ENCODE peak calls at places on chromosomes 11 and 22, in ten cellular contexts. Y is cardiac fibroblast; U is adrenal gland; Z is keratinocyte; X is OCI-LY7; W is GM06990; L is hepatocyte; K is CD8-positive, alpha-beta T cell; T is tibial artery; N is AG04449. S is an unnamed sample.

GRCh38 chr11:70073188-70073817 is 4.8 kb upstream of the ANO1 start:
- DNase-seq in Y (no peak), U (no peak), Z (no peak), X (no peak), W (no peak), L (no peak), K (no peak), T (no peak), N (no peak), S (peak)

GRCh38 chr11:92269021-92269420 is 44.4 kb downstream of the FAT3 start:
- DNase-seq in Y (peak), U (no peak), Z (no peak), X (no peak), W (no peak), L (peak), K (no peak), T (no peak), N (peak), S (no peak)

GRCh38 chr11:119615003-119615878 is 113.8 kb downstream of the NECTIN1 start:
- DNase-seq in Y (peak), U (no peak), Z (peak), X (peak), W (no peak), L (peak), K (no peak), T (no peak), N (peak), S (no peak)

GRCh38 chr11:61072316-61073109 is 29.8 kb upstream of the CD5 start:
- DNase-seq in Y (no peak), U (no peak), Z (no peak), X (no peak), W (no peak), L (no peak), K (no peak), T (peak), N (no peak), S (no peak)

GRCh38 chr11:75566763-75567279 is 4.8 kb downstream of the SERPINH1 start:
- DNase-seq in Y (no peak), U (peak), Z (no peak), X (no peak), W (no peak), L (no peak), K (no peak), T (no peak), N (no peak), S (no peak)

GRCh38 chr11:122791411-122791810 is 46.9 kb upstream of the CRTAM start:
- DNase-seq in Y (peak), U (no peak), Z (no peak), X (no peak), W (no peak), L (no peak), K (no peak), T (no peak), N (no peak), S (no peak)

GRCh38 chr22:50016308-50016987 is 3.9 kb upstream of the IL17REL start:
- DNase-seq in Y (no peak), U (no peak), Z (no peak), X (no peak), W (no peak), L (no peak), K (no peak), T (peak), N (no peak), S (no peak)

GRCh38 chr11:45894555-45895247 is 9.2 kb downstream of the MAPK8IP1 start:
- DNase-seq in Y (no peak), U (no peak), Z (no peak), X (no peak), W (no peak), L (no peak), K (no peak), T (no peak), N (no peak), S (no peak)

GRCh38 chr11:66337103-66337899 is 1.1 kb upstream of the RIN1 start:
- DNase-seq in Y (no peak), U (no peak), Z (no peak), X (no peak), W (no peak), L (no peak), K (no peak), T (no peak), N (no peak), S (peak)

GRCh38 chr11:73217131-73217809 is 811 bp upstream of the P2RY2 start:
- DNase-seq in Y (no peak), U (peak), Z (no peak), X (no peak), W (no peak), L (no peak), K (no peak), T (no peak), N (no peak), S (no peak)

GRCh38 chr22:39873963-39874362 is 19.6 kb downstream of the ENTHD1 start:
- DNase-seq in Y (no peak), U (no peak), Z (no peak), X (no peak), W (no peak), L (no peak), K (no peak), T (no peak), N (no peak), S (no peak)

GRCh38 chr11:111886844-111887243 is 7.5 kb downstream of the CFAP68 start:
- DNase-seq in Y (no peak), U (no peak), Z (no peak), X (no peak), W (no peak), L (no peak), K (no peak), T (no peak), N (no peak), S (no peak)

GRCh38 chr11:119934267-119934666 is 203.6 kb downstream of the TRIM29 start:
- DNase-seq in Y (no peak), U (no peak), Z (no peak), X (no peak), W (no peak), L (no peak), K (no peak), T (no peak), N (no peak), S (no peak)

GRCh38 chr11:57773026-57773598 is 11.5 kb downstream of the CTNND1 start:
- DNase-seq in Y (no peak), U (no peak), Z (no peak), X (no peak), W (no peak), L (no peak), K (no peak), T (no peak), N (no peak), S (no peak)

GRCh38 chr22:28923826-28924732 is 40.7 kb downstream of the ZNRF3 start:
- DNase-seq in Y (no peak), U (peak), Z (no peak), X (no peak), W (no peak), L (peak), K (no peak), T (no peak), N (no peak), S (no peak)

GRCh38 chr22:27531782-27532530 is 269.6 kb downstream of the MN1 start:
- DNase-seq in Y (peak), U (no peak), Z (no peak), X (no peak), W (no peak), L (peak), K (no peak), T (no peak), N (peak), S (no peak)

GRCh38 chr11:69383946-69384547 is 90.1 kb downstream of the MYEOV start:
- DNase-seq in Y (no peak), U (no peak), Z (no peak), X (no peak), W (no peak), L (no peak), K (no peak), T (peak), N (no peak), S (no peak)

GRCh38 chr11:104328514-104328912 is 164.6 kb upstream of the PDGFD start:
- DNase-seq in Y (no peak), U (no peak), Z (no peak), X (no peak), W (no peak), L (no peak), K (no peak), T (no peak), N (no peak), S (no peak)

GRCh38 chr11:12356944-12357655 is 20.3 kb upstream of the PARVA start:
- DNase-seq in Y (no peak), U (no peak), Z (no peak), X (no peak), W (no peak), L (no peak), K (no peak), T (no peak), N (no peak), S (no peak)

GRCh38 chr11:6249822-6250555 is 9.6 kb upstream of the CCKBR start:
- DNase-seq in Y (peak), U (peak), Z (peak), X (no peak), W (no peak), L (peak), K (no peak), T (peak), N (peak), S (no peak)

GRCh38 chr22:50292643-50293440 is 14.6 kb downstream of the PLXNB2 start:
- DNase-seq in Y (no peak), U (no peak), Z (no peak), X (peak), W (peak), L (no peak), K (no peak), T (no peak), N (no peak), S (no peak)

GRCh38 chr11:133906746-133907145 is 50.0 kb downstream of the IGSF9B start:
- DNase-seq in Y (no peak), U (no peak), Z (no peak), X (no peak), W (no peak), L (no peak), K (no peak), T (no peak), N (no peak), S (no peak)

GRCh38 chr11:12639388-12639787 is 34.8 kb upstream of the TEAD1 start:
- DNase-seq in Y (no peak), U (no peak), Z (no peak), X (no peak), W (no peak), L (no peak), K (no peak), T (no peak), N (no peak), S (no peak)

GRCh38 chr22:32932176-32932575 is 126.0 kb downstream of the SYN3 start:
- DNase-seq in Y (peak), U (no peak), Z (peak), X (no peak), W (no peak), L (no peak), K (no peak), T (no peak), N (peak), S (no peak)

GRCh38 chr11:13440100-13440855 is 22.7 kb downstream of the BTBD10 start:
- DNase-seq in Y (peak), U (peak), Z (no peak), X (no peak), W (no peak), L (peak), K (no peak), T (peak), N (peak), S (no peak)

GRCh38 chr22:45226681-45227186 is 14.0 kb downstream of the KIAA0930 start:
- DNase-seq in Y (peak), U (peak), Z (no peak), X (no peak), W (no peak), L (no peak), K (no peak), T (no peak), N (no peak), S (no peak)

GRCh38 chr22:32646476-32646875 is 155.0 kb upstream of the TIMP3 start:
- DNase-seq in Y (no peak), U (no peak), Z (no peak), X (no peak), W (no peak), L (no peak), K (no peak), T (no peak), N (no peak), S (no peak)

GRCh38 chr11:69636512-69636866 is 4.5 kb upstream of the CCND1 start:
- DNase-seq in Y (peak), U (peak), Z (no peak), X (no peak), W (no peak), L (peak), K (no peak), T (peak), N (no peak), S (peak)

GRCh38 chr22:48477031-48477721 is 1350.5 kb downstream of the BRD1 start:
- DNase-seq in Y (no peak), U (peak), Z (no peak), X (no peak), W (no peak), L (no peak), K (no peak), T (peak), N (no peak), S (no peak)

GRCh38 chr22:45499746-45500145 is 2.9 kb upstream of the FBLN1 start:
- DNase-seq in Y (no peak), U (no peak), Z (no peak), X (no peak), W (no peak), L (no peak), K (no peak), T (peak), N (no peak), S (peak)

GRCh38 chr11:122162095-122162494 is 46.1 kb upstream of the BLID start:
- DNase-seq in Y (peak), U (no peak), Z (no peak), X (no peak), W (no peak), L (no peak), K (no peak), T (no peak), N (no peak), S (no peak)

DNA sequence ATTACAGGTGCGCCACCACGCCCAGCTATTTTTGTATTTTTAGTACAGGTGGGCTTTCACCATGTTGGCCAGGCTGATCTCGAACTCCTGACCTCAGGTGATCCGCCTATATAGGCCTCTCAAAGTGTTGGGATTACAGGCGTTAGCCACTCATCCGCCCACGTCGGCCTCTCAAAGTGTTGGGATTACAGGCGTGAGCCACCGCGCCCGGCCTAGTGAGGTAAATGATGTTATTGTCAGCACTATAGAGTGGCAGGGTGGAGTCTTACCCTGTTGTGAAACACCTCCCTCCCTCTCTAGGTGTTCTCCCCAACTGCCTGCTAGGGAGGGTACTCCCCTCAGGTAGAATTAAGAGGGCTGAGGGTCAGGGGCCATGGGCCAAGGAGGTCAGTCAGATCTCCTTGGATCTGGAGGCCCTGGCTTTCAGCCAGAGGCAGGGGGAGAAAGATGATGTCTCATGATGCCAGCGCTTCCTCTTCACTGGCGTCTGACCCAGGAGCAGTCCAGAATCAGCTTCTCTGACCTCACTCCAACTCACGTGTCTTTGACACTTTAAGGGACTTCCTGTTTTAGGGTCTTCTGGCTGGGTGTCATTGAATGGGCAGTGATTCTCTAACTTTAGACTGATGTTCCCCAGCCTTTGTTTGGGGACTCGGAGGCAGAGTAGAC is 2.0 kb downstream of the GGA1 start:
- DNase-seq in Y (no peak), U (peak), Z (no peak), X (peak), W (no peak), L (no peak), K (no peak), T (no peak), N (no peak), S (peak)
- H3K4me3 ChIP-seq in Y (no peak), U (no peak), Z (no peak), X (peak), W (peak), L (no peak), K (no peak), T (no peak), N (no peak), S (no peak)

GRCh38 chr11:118353084-118353710 is 6.2 kb upstream of the UBE4A start:
- DNase-seq in Y (peak), U (no peak), Z (no peak), X (peak), W (no peak), L (peak), K (no peak), T (no peak), N (no peak), S (no peak)
- TF ChIP-seq CTCF in Y (peak), U (peak), Z (peak), X (peak), W (peak), L (peak), K (peak), T (peak), N (no peak), S (no peak)

DNA sequence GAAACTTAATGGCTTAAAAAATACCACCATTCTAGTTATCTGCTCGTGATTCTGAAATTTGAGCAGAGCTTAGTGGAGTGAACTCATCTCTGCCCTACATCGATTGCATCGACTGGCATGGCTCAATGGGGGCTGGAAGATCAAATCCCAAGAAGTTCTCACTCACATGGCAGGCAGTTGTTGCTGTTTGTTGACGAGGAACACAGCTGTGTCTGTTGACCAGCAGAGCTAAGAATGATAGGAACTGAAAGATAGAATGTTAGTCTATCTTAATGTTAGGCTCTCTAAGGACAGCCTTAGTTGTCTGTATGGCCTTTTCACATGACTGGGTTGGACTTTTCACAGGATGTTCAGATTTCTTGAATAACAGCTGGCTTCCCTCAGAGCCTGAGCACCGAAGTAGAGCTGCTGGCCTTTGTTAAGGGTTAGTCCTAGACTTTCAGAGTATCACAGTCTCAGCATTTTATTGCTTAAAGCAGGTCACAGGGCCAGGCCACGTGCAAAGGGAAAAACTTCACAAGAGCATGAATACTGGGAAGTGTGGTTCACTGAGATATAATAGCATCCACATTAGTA is 31.6 kb upstream of the IZUMO1R start:
- DNase-seq in Y (no peak), U (peak), Z (no peak), X (no peak), W (peak), L (no peak), K (no peak), T (no peak), N (no peak), S (no peak)
- H3K4me3 ChIP-seq in Y (no peak), U (no peak), Z (no peak), X (no peak), W (no peak), L (no peak), K (no peak), T (no peak), N (no peak), S (no peak)

GRCh38 chr11:100739636-100740035 is 52.5 kb downstream of the ARHGAP42 start:
- DNase-seq in Y (peak), U (peak), Z (no peak), X (no peak), W (no peak), L (peak), K (no peak), T (no peak), N (peak), S (no peak)

GRCh38 chr11:100732949-100733348 is 45.9 kb downstream of the ARHGAP42 start:
- DNase-seq in Y (no peak), U (no peak), Z (no peak), X (no peak), W (no peak), L (no peak), K (no peak), T (no peak), N (no peak), S (no peak)

GRCh38 chr11:100738701-100739100 is 51.6 kb downstream of the ARHGAP42 start:
- DNase-seq in Y (peak), U (no peak), Z (no peak), X (no peak), W (no peak), L (no peak), K (no peak), T (no peak), N (no peak), S (no peak)

GRCh38 chr11:100734743-100735527 is 47.8 kb downstream of the ARHGAP42 start:
- DNase-seq in Y (no peak), U (no peak), Z (no peak), X (no peak), W (peak), L (no peak), K (no peak), T (no peak), N (no peak), S (no peak)

GRCh38 chr11:100735949-100736675 is 49.0 kb downstream of the ARHGAP42 start:
- DNase-seq in Y (peak), U (no peak), Z (no peak), X (no peak), W (no peak), L (no peak), K (no peak), T (no peak), N (no peak), S (no peak)
- TF ChIP-seq CTCF in Y (peak), U (no peak), Z (no peak), X (no peak), W (no peak), L (no peak), K (no peak), T (no peak), N (no peak), S (no peak)

DNA sequence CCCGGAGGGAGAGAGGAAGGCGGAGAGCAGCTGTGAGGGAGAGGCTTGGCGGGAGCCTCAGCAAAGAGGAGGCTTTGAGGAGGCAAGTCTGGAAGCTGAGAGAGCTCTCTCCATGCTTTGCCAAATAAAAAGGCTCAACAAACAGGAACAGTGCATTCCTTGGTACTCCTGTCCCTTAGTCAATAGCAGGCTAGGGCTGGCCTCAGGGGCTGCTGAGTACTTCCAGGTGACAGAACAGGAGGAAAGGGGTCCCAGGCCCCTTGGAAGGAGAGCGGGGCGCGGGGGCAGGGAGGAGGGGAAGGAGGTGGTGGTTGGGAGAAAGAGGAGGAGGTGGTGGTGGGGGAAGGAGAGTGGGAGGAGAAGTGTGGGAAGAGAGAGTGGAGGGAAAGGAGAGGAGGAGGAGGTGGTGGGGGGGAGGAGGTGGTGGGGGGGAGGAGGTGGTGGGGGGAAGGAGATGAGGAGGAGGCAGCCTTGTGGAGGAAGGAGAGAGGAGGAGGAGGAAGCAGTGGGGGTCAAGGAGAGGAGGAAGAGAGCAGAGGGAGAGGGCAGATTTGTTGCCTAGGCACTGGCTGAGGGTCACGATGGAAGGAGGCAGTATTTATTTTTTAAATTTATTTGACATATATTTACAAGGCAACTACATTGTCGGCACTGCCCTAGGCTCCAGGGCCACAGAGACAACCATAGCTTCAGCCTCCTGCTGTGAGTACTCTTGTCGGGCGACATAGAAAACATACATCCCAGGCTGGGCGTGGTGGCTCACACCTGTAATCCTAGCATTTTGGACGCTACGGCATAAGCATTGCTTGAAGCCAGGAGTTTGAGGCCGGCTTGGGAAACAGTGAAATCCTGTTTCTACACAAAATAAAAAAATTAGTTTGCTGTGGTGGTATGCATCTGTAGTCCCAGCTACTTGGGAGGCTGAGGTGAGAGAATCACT is 74.2 kb upstream of the ZBED5 start:
- DNase-seq in Y (no peak), U (no peak), Z (no peak), X (no peak), W (no peak), L (no peak), K (no peak), T (peak), N (no peak), S (peak)
- H3K4me3 ChIP-seq in Y (peak), U (peak), Z (peak), X (no peak), W (no peak), L (peak), K (no peak), T (peak), N (peak), S (peak)